ENCODE peak calls at places on chromosomes 13 and 19, in five cellular contexts. Q, N, J, R and I are unnamed samples.

GRCh38 chr13:109273326-109273751 is 513.0 kb downstream of the IRS2 start:
- DNase-seq in Q (no peak), N (no peak), J (no peak), R (no peak), I (no peak)

GRCh38 chr19:4624733-4625362 is 14.5 kb upstream of the TNFAIP8L1 start:
- DNase-seq in Q (peak), N (no peak), J (peak), R (no peak), I (peak)

GRCh38 chr19:7962644-7963268 is 19.3 kb upstream of the TIMM44 start:
- DNase-seq in Q (no peak), N (no peak), J (no peak), R (no peak), I (no peak)

GRCh38 chr19:51271015-51271600 is 20.2 kb downstream of the SIGLECL1 start:
- DNase-seq in Q (no peak), N (no peak), J (no peak), R (no peak), I (no peak)

GRCh38 chr13:77918391-77919261 is at the start of gene EDNRB:
- DNase-seq in Q (peak), N (peak), J (no peak), R (no peak), I (no peak)

GRCh38 chr13:67351915-67352314 is 121.8 kb upstream of the PCDH9 start:
- DNase-seq in Q (no peak), N (no peak), J (no peak), R (no peak), I (no peak)

GRCh38 chr13:97474581-97474980 is 40.6 kb downstream of the RAP2A start:
- DNase-seq in Q (no peak), N (no peak), J (no peak), R (no peak), I (no peak)

GRCh38 chr13:90696656-90697055 is 650.8 kb upstream of the MIR17HG start:
- DNase-seq in Q (no peak), N (no peak), J (no peak), R (no peak), I (no peak)

GRCh38 chr13:82917984-82918383 is 964.3 kb downstream of the SLITRK1 start:
- DNase-seq in Q (no peak), N (no peak), J (no peak), R (no peak), I (no peak)

GRCh38 chr13:38687246-38688229 is 661 bp downstream of the FREM2 start:
- DNase-seq in Q (peak), N (no peak), J (no peak), R (no peak), I (peak)

GRCh38 chr19:15779756-15780476 is 7.5 kb upstream of the OR10H5 start:
- DNase-seq in Q (no peak), N (no peak), J (peak), R (no peak), I (peak)

GRCh38 chr19:33177417-33177976 is 16.6 kb upstream of the LRP3 start:
- DNase-seq in Q (peak), N (no peak), J (peak), R (no peak), I (no peak)

GRCh38 chr19:16315825-16316505 is 8.7 kb upstream of the KLF2 start:
- DNase-seq in Q (no peak), N (no peak), J (no peak), R (no peak), I (no peak)

GRCh38 chr13:23966691-23967615 is 69.7 kb upstream of the C1QTNF9B start:
- DNase-seq in Q (no peak), N (no peak), J (no peak), R (peak), I (no peak)

GRCh38 chr19:5897189-5897969 is 6.2 kb downstream of the NDUFA11 start:
- DNase-seq in Q (no peak), N (no peak), J (no peak), R (no peak), I (no peak)

GRCh38 chr13:96003304-96003703 is 49.9 kb downstream of the UGGT2 start:
- DNase-seq in Q (no peak), N (no peak), J (no peak), R (no peak), I (no peak)

GRCh38 chr13:80224468-80224867 is 116.5 kb downstream of the SPRY2 start:
- DNase-seq in Q (no peak), N (no peak), J (no peak), R (no peak), I (no peak)
- TF ChIP-seq SUZ12 in Q (no peak), N (no peak), J (no peak), R (no peak), I (no peak)

GRCh38 chr13:35927554-35927953 is 203.6 kb downstream of the DCLK1 start:
- DNase-seq in Q (peak), N (no peak), J (no peak), R (no peak), I (no peak)
- TF ChIP-seq SUZ12 in Q (no peak), N (no peak), J (no peak), R (no peak), I (no peak)

GRCh38 chr19:28537896-28538295 is 675.1 kb downstream of the UQCRFS1 start:
- DNase-seq in Q (no peak), N (no peak), J (no peak), R (no peak), I (no peak)

GRCh38 chr19:28534740-28535351 is 678.1 kb downstream of the UQCRFS1 start:
- DNase-seq in Q (no peak), N (no peak), J (no peak), R (no peak), I (no peak)

GRCh38 chr19:28532765-28533341 is 680.1 kb downstream of the UQCRFS1 start:
- DNase-seq in Q (no peak), N (no peak), J (no peak), R (no peak), I (no peak)

GRCh38 chr19:28537079-28537478 is 675.9 kb downstream of the UQCRFS1 start:
- DNase-seq in Q (no peak), N (no peak), J (no peak), R (no peak), I (no peak)

DNA sequence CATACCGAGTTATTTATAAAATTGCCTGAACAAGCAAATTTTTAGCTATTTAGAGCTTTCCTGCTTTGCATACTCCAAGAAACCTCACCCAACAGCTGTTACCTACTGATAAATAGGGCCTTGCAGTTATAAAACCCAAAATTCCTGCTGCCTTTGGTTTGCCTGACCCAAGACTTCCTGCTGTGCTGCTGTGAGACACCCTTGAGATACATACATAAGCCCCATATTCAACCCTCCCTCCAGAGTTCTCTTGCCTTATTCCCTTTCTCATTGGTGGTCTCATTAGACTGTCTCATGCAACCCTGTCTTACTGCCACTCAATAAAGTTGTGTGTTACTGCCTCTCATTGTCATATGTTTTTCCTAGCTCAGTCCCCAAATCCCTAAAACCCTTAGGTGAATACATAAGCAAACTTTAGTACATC is 677.6 kb downstream of the UQCRFS1 start:
- DNase-seq in Q (no peak), N (no peak), J (no peak), R (no peak), I (no peak)
- TF ChIP-seq SUZ12 in Q (no peak), N (no peak), J (no peak), R (no peak), I (no peak)

GRCh38 chr13:106566682-106567420 is 1.1 kb downstream of the ARGLU1 start:
- DNase-seq in Q (peak), N (no peak), J (peak), R (no peak), I (peak)
- TF ChIP-seq SUZ12 in Q (no peak), N (no peak), J (no peak), R (no peak), I (no peak)

DNA sequence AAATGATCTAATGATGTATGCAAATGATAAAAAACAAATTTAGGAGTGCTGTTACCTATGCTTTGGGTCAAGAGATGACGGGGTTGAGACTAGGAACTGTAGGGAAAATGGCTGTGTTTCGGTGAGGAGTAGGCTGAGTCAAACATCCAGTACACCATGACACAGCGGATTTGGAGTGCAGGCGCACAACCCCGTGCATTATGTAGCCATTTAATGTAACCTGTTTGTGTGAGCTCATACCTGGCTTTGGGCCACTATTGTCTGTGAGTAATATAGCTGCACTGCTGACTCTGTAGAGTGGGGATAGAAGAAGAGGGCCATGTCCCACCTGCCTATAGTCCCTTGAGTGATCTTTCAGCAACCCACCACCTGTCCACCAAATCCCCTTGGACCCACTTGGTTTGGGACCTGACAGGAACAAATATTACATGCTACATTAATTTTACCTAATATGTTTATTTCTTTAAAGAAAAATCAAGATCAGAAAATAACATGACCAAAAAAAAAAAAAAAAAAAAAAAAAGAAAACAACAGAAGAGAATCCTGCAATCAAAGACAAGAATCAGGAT is 95.5 kb upstream of the KLHL1 start:
- DNase-seq in Q (no peak), N (no peak), J (peak), R (no peak), I (peak)
- TF ChIP-seq SUZ12 in Q (no peak), N (no peak), J (no peak), R (no peak), I (no peak)

GRCh38 chr13:98927954-98928927 is 49.6 kb downstream of the DOCK9 start:
- DNase-seq in Q (no peak), N (no peak), J (peak), R (no peak), I (peak)

GRCh38 chr13:98934243-98934642 is 43.6 kb downstream of the DOCK9 start:
- DNase-seq in Q (no peak), N (no peak), J (no peak), R (no peak), I (no peak)

GRCh38 chr13:98925949-98926348 is 51.9 kb downstream of the DOCK9 start:
- DNase-seq in Q (no peak), N (no peak), J (no peak), R (no peak), I (no peak)

DNA sequence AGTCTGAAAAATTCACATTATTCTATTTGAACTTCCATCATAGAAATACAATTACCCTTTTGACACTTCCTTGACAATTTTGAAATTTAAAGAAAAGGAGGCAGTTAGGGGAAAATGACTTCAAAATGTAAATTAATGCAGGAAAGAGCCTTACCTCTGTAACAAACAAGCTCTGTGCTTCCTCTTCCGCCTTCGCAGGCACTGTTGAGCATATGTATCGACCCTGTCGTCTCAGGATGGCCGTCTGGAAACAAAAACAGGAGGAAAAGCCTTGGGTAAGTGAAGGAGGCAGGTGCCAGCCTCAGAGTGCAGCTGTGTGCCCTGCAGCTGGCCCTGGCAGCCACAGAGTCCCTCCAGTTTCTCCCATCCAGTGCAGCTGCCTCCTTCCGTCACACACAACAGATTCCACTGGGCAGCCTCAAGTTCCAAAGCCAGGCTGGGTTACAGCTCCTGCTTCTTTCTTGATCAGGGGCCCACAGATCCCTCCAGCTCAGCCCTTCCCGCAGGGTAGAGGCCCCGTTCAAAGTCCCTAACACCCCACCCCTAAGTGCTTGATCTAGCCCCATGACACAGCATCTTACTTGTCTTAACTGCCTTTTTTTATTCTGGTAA is 47.7 kb downstream of the DOCK9 start:
- DNase-seq in Q (no peak), N (no peak), J (no peak), R (no peak), I (no peak)
- TF ChIP-seq SUZ12 in Q (no peak), N (no peak), J (no peak), R (no peak), I (no peak)